ENCODE peak calls at places on chromosomes 3 and 15, in eight cellular contexts. S is heart left ventricle, M is psoas muscle, W is H1, A is aorta, E is IMR-90, Z is colonic mucosa, H is SK-N-SH. U is an unnamed sample.

GRCh38 chr15:41022487-41023090 is 69.3 kb downstream of the CHAC1 start:
- DNase-seq in M (no peak), W (no peak), A (peak; percentile 47), H (peak; percentile 61), Z (peak; percentile 43), S (no peak), E (peak; percentile 75), U (peak; percentile 81)

GRCh38 chr3:67489816-67490215 is 164.6 kb downstream of the SUCLG2 start:
- DNase-seq in Z (no peak), H (no peak), S (no peak), M (no peak), E (peak; percentile 48), W (no peak), A (no peak), U (no peak)

GRCh38 chr3:26960382-26960781 is 337.8 kb downstream of the LRRC3B start:
- DNase-seq in H (no peak), A (no peak), Z (no peak), M (no peak), E (no peak), S (no peak), W (no peak), U (no peak)

GRCh38 chr15:31526916-31527690 is 200.5 kb downstream of the KLF13 start:
- DNase-seq in M (no peak), E (no peak), H (no peak), A (no peak), Z (no peak), W (no peak), S (no peak), U (no peak)

GRCh38 chr3:177358085-177358967 is 161.0 kb upstream of the TBL1XR1 start:
- DNase-seq in A (peak; percentile 87), H (peak; percentile 54), W (no peak), M (peak; percentile 85), E (peak; percentile 56), S (peak; percentile 77), Z (peak; percentile 83), U (peak; percentile 96)

GRCh38 chr3:72036899-72037298 is 252.0 kb upstream of the PROK2 start:
- DNase-seq in W (no peak), A (no peak), S (no peak), Z (no peak), E (peak; percentile 3), M (no peak), H (no peak), U (no peak)

GRCh38 chr3:13149331-13150203 is 76.3 kb upstream of the IQSEC1 start:
- DNase-seq in M (no peak), W (no peak), Z (no peak), A (no peak), H (no peak), E (no peak), S (no peak), U (no peak)

GRCh38 chr15:61036121-61036520 is 193.0 kb downstream of the RORA start:
- DNase-seq in Z (no peak), M (no peak), E (no peak), A (no peak), W (no peak), S (no peak), H (no peak), U (no peak)

GRCh38 chr15:92665100-92665555 is 9.6 kb upstream of the FAM174B start:
- DNase-seq in Z (no peak), M (no peak), W (no peak), A (no peak), S (peak; percentile 49), H (no peak), E (peak; percentile 69), U (peak; percentile 36)

GRCh38 chr3:173887888-173888287 is 490.3 kb downstream of the NLGN1 start:
- DNase-seq in A (no peak), W (no peak), Z (no peak), M (no peak), S (no peak), E (no peak), H (no peak), U (no peak)

GRCh38 chr15:67241132-67241855 is 13.2 kb downstream of the AAGAB start:
- DNase-seq in A (no peak), M (no peak), E (no peak), H (no peak), W (no peak), Z (no peak), S (no peak), U (no peak)

GRCh38 chr15:70247281-70247680 is 149.6 kb upstream of the TLE3 start:
- DNase-seq in A (no peak), M (no peak), E (no peak), S (no peak), W (no peak), Z (no peak), H (no peak), U (no peak)

GRCh38 chr15:52681441-52681840 is 2.3 kb upstream of the ATOSA start:
- DNase-seq in S (no peak), W (no peak), M (no peak), E (no peak), Z (no peak), H (no peak), A (no peak), U (no peak)

GRCh38 chr3:157626817-157627216 is 123.6 kb upstream of the VEPH1 start:
- DNase-seq in H (no peak), M (no peak), S (no peak), A (no peak), Z (no peak), E (no peak), W (no peak), U (no peak)

GRCh38 chr3:73577704-73578103 is 47.0 kb downstream of the PDZRN3 start:
- DNase-seq in S (no peak), W (no peak), M (no peak), Z (no peak), A (no peak), E (no peak), H (no peak), U (no peak)

GRCh38 chr3:73576995-73577394 is 47.7 kb downstream of the PDZRN3 start:
- DNase-seq in W (no peak), H (no peak), A (no peak), M (no peak), Z (no peak), E (peak; percentile 76), S (no peak), U (no peak)

GRCh38 chr3:73580343-73580742 is 44.4 kb downstream of the PDZRN3 start:
- DNase-seq in W (no peak), E (peak; percentile 100), H (no peak), M (no peak), Z (no peak), A (no peak), S (no peak), U (peak; percentile 92)

GRCh38 chr3:73582535-73582934 is 42.2 kb downstream of the PDZRN3 start:
- DNase-seq in H (no peak), E (no peak), S (no peak), M (no peak), A (no peak), W (no peak), Z (no peak), U (no peak)

GRCh38 chr3:73581134-73581846 is 43.5 kb downstream of the PDZRN3 start:
- DNase-seq in E (peak; percentile 72), W (no peak), H (no peak), A (no peak), S (no peak), M (no peak), Z (no peak), U (no peak)
- H3K27ac ChIP-seq in E (no peak overlapping the region), W (no peak overlapping the region), H (peak overlapping the region; percentile 89), A (no peak overlapping the region), S (no peak overlapping the region), M (peak overlapping the region; percentile 70), Z (no peak overlapping the region), U (no peak overlapping the region)

GRCh38 chr15:99509686-99510461 is 55.9 kb upstream of the MEF2A start:
- DNase-seq in E (no peak), Z (no peak), W (no peak), A (no peak), S (peak; percentile 72), M (no peak), H (no peak), U (peak; percentile 17)

GRCh38 chr15:99508807-99509311 is 56.9 kb upstream of the MEF2A start:
- DNase-seq in H (no peak), Z (no peak), S (no peak), E (no peak), M (no peak), A (no peak), W (no peak), U (no peak)

GRCh38 chr15:99514306-99514705 is 51.5 kb upstream of the MEF2A start:
- DNase-seq in E (no peak), Z (no peak), A (no peak), M (no peak), S (no peak), H (no peak), W (no peak), U (no peak)

GRCh38 chr15:99511865-99512632 is 53.7 kb upstream of the MEF2A start:
- DNase-seq in S (peak; percentile 58), W (no peak), Z (no peak), E (no peak), H (no peak), A (no peak), M (peak; percentile 90), U (peak; percentile 65)

DNA sequence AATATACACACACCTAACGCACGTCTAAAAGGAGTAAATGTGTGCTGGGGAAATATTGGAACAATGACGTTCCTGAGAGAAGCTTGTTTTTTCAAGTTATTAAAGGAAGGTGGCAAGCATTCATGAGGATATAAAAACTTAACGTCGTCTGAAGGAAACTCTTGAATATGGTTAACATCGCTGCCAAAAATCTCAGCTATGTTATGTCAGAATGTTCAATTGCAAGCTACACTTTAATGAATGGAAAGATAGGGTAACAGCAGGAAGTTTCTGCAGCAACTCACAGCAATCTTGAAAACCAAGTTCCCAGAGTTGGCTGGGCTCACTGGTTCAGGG is 54.3 kb upstream of the MEF2A start:
- DNase-seq in H (no peak), E (peak; percentile 61), S (no peak), M (no peak), W (no peak), A (no peak), Z (no peak), U (peak; percentile 93)
- H3K4me3 ChIP-seq in H (no peak overlapping the region), E (no peak overlapping the region), S (peak overlapping the region; percentile 17), M (peak overlapping the region; percentile 45), W (no peak overlapping the region), A (no peak overlapping the region), Z (no peak overlapping the region), U (no peak overlapping the region)

GRCh38 chr3:45692866-45693265 is 3.7 kb downstream of the SACM1L start:
- DNase-seq in W (no peak), S (no peak), H (no peak), M (no peak), E (no peak), Z (no peak), A (no peak), U (no peak)
- H3K27ac ChIP-seq in W (no peak overlapping the region), S (no peak overlapping the region), H (no peak overlapping the region), M (peak overlapping the region; percentile 43), E (no peak overlapping the region), Z (no peak overlapping the region), A (no peak overlapping the region), U (no peak overlapping the region)

DNA sequence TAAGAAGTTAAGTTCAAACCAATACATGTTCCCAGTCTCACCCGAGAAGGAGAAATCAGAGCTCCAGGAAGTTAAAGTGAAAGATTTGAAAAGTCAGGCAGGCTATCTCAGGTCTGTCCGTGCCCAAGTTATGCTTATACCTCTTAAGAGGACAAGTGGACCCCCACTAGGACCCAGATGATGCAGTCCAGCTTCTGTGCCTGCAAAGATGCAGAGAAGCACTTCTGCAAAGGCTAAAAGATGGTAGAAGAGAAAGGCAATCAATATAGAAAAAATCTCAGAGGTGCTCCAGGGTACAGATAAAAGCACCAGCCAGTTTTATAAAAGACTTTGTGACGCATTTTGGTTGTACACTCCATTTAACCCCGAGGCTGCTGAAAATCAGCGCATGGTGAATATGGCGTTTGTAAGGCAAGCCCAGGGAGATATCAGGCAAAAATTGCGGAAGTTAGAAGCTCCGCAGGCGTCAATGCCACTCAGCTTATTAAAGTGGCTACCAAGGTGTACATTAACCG is 9.9 kb upstream of the SLC9C1 start:
- DNase-seq in Z (no peak), A (peak; percentile 44), W (no peak), H (no peak), S (peak; percentile 24), E (peak; percentile 28), M (no peak), U (peak; percentile 76)
- H3K4me3 ChIP-seq in Z (peak overlapping the region; percentile 31), A (peak overlapping the region; percentile 94), W (peak overlapping the region; percentile 29), H (peak overlapping the region; percentile 44), S (peak overlapping the region; percentile 66), E (peak overlapping the region; percentile 27), M (peak overlapping the region; percentile 63), U (peak overlapping the region; percentile 69)